ENCODE peak calls at places on chromosomes 16 and 17, in eight cellular contexts. J is tibial artery, F is uterus, T is colonic mucosa, R is PC-9, E is A549, K is IMR-90, U is thoracic aorta. G is an unnamed sample. For H3K4me1, the result is how much of the 10 kb centered on the place peaks cover.

GRCh38 chr17:12985431-12986285 is 32.2 kb downstream of the ELAC2 start:
- DNase-seq in K (peak), U (no peak), T (no peak), F (no peak), J (no peak), R (no peak), E (no peak), G (peak)

GRCh38 chr17:20270336-20270735 is 197.0 kb downstream of the LGALS9B start:
- DNase-seq in J (no peak), T (no peak), F (no peak), R (no peak), U (no peak), E (no peak), K (no peak), G (no peak)

GRCh38 chr17:3964203-3965122 is at the start of gene ATP2A3:
- DNase-seq in U (no peak), J (no peak), E (no peak), T (peak), F (no peak), K (no peak), R (no peak), G (no peak)

GRCh38 chr16:48392407-48392806 is 7.2 kb upstream of the SIAH1 start:
- DNase-seq in R (no peak), J (no peak), U (no peak), T (no peak), K (no peak), E (no peak), F (no peak), G (no peak)

GRCh38 chr16:59440-60059 is 5.9 kb downstream of the SNRNP25 start:
- DNase-seq in J (no peak), R (no peak), T (no peak), K (no peak), F (no peak), U (no peak), E (no peak), G (no peak)

GRCh38 chr17:48194097-48194550 is 86.6 kb downstream of the SNX11 start:
- DNase-seq in R (no peak), E (peak), T (no peak), F (no peak), U (no peak), J (no peak), K (peak), G (peak)

GRCh38 chr17:32007463-32008298 is 498 bp downstream of the LRRC37B start:
- DNase-seq in J (peak), E (peak), R (no peak), T (peak), U (no peak), K (peak), F (peak), G (peak)

GRCh38 chr16:79677799-79678525 is 77.4 kb upstream of the MAF start:
- DNase-seq in E (no peak), U (no peak), K (no peak), J (no peak), R (no peak), F (no peak), T (no peak), G (peak)

GRCh38 chr17:49572806-49573420 is 2.8 kb upstream of the NXPH3 start:
- DNase-seq in U (no peak), F (no peak), T (no peak), J (no peak), E (no peak), K (no peak), R (no peak), G (no peak)

GRCh38 chr17:9940826-9941225 is 35.8 kb upstream of the RCVRN start:
- DNase-seq in T (no peak), U (no peak), F (no peak), J (no peak), R (no peak), E (no peak), K (no peak), G (no peak)

GRCh38 chr17:29931253-29931932 is 1.4 kb upstream of the SSH2 start:
- DNase-seq in E (peak), K (peak), U (no peak), T (peak), J (peak), F (peak), R (peak), G (peak)

GRCh38 chr16:84091460-84091859 is 25.3 kb downstream of the MBTPS1 start:
- DNase-seq in J (no peak), T (no peak), U (no peak), E (no peak), K (no peak), R (no peak), F (no peak), G (no peak)

GRCh38 chr17:80220709-80221215 is 535 bp downstream of the SLC26A11 start:
- DNase-seq in E (no peak), J (no peak), T (peak), F (peak), U (no peak), K (no peak), R (no peak), G (no peak)
- H3K27ac ChIP-seq in E (peak), J (peak), T (peak), F (peak), U (peak), K (peak), R (no peak), G (no peak)

GRCh38 chr17:66988069-66988798 is 23.7 kb downstream of the CACNG4 start:
- DNase-seq in U (no peak), E (no peak), T (no peak), F (no peak), R (no peak), J (no peak), K (no peak), G (no peak)
- TF ChIP-seq CTCF in U (no peak), E (no peak), T (no peak), F (no peak), R (no peak), J (no peak), K (no peak), G (no peak)

DNA sequence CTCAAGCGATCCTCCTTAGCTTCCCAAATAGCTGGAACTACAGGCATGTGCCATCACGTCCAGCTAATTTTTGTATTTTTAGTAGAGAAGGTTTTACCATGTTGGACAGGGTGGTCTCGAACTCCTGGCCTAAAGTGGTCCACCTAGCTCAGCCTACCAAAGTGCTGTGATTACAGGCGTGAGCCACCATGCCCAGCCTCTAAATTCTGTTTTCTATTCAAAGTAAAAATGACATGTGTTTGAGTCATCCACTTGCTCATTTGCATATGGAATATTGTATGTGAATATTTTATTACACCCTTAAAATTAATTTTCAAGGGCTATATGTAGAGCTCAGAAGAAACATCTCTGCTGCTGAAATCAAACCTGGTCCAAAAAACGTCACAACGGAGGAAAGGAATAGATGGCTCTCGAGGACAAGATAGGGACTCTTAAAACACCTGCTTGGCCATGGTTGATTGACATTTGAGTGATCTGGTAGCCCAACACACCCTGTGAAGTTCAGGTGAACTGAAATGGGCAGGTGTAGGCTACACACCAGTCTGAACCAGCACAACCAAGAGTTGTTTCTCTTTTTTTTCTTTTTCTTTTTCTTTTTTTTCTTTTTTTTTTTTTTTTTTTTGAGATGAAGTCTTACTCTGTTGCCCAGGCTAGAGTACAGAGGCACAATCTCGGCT is 51.1 kb downstream of the SF3B3 start:
- DNase-seq in U (no peak), K (peak), F (no peak), J (no peak), R (no peak), E (no peak), T (no peak), G (no peak)
- H3K4me1 ChIP-seq in U (half or more), K (under half), F (under half), J (half or more), R (half or more), E (under half), T (under half), G (half or more)

GRCh38 chr16:57638381-57638780 is 10.0 kb downstream of the ADGRG1 start:
- DNase-seq in E (no peak), K (no peak), U (no peak), J (no peak), F (no peak), R (no peak), T (no peak), G (no peak)

GRCh38 chr16:57637424-57637823 is 9.0 kb downstream of the ADGRG1 start:
- DNase-seq in T (no peak), E (no peak), U (no peak), J (peak), F (peak), R (no peak), K (no peak), G (no peak)

GRCh38 chr16:57636184-57636583 is 7.8 kb downstream of the ADGRG1 start:
- DNase-seq in F (no peak), K (no peak), R (no peak), T (no peak), E (no peak), J (no peak), U (no peak), G (no peak)

GRCh38 chr16:57637965-57638364 is 9.5 kb downstream of the ADGRG1 start:
- DNase-seq in F (no peak), T (no peak), R (no peak), K (no peak), E (no peak), U (no peak), J (no peak), G (no peak)

GRCh38 chr16:57637020-57637419 is 8.6 kb downstream of the ADGRG1 start:
- DNase-seq in K (no peak), F (no peak), J (peak), E (no peak), U (no peak), T (no peak), R (no peak), G (no peak)
- H3K27ac ChIP-seq in K (no peak), F (peak), J (no peak), E (no peak), U (no peak), T (no peak), R (no peak), G (no peak)